ENCODE peak calls at places on chromosomes 1 and 21, in four cellular contexts. K is CD8-positive, alpha-beta T cell; S is CD4-positive, alpha-beta memory T cell; T is MM.1S. G is an unnamed sample.

GRCh38 chr21:33478858-33479678 is 706 bp downstream of the TMEM50B start:
- DNase-seq in K (peak), S (peak), T (peak), G (peak)

GRCh38 chr1:162023547-162024501 is at the start of gene OLFML2B:
- DNase-seq in K (peak), S (peak), T (peak), G (peak)

GRCh38 chr1:47942238-47942629 is 55.0 kb downstream of the TRABD2B start:
- DNase-seq in K (no peak), S (no peak), T (no peak), G (no peak)

GRCh38 chr21:44648557-44649311 is 2.5 kb downstream of the KRTAP10-11 start:
- DNase-seq in K (no peak), S (no peak), T (no peak), G (no peak)

GRCh38 chr1:149986486-149987296 is 23.8 kb downstream of the OTUD7B start:
- DNase-seq in K (no peak), S (no peak), T (no peak), G (no peak)

GRCh38 chr1:100928128-100928527 is 32.2 kb downstream of the SLC30A7 start:
- DNase-seq in K (no peak), S (no peak), T (no peak), G (no peak)

GRCh38 chr1:210123924-210124589 is 108.5 kb upstream of the SERTAD4 start:
- DNase-seq in K (no peak), S (no peak), T (no peak), G (no peak)

GRCh38 chr21:31606081-31606874 is 53.2 kb upstream of the SOD1 start:
- DNase-seq in K (no peak), S (no peak), T (no peak), G (no peak)

GRCh38 chr1:204483791-204484190 is 10.8 kb downstream of the PIK3C2B start:
- DNase-seq in K (no peak), S (no peak), T (no peak), G (no peak)

GRCh38 chr1:39526466-39527189 is 35.2 kb downstream of the BMP8A start:
- DNase-seq in K (no peak), S (no peak), T (no peak), G (no peak)

GRCh38 chr1:54229281-54229891 is 29.4 kb downstream of the MRPL37 start:
- DNase-seq in K (no peak), S (no peak), T (no peak), G (peak)

GRCh38 chr1:26287033-26287711 is 7.3 kb downstream of the SH3BGRL3 start:
- DNase-seq in K (peak), S (peak), T (peak), G (peak)

GRCh38 chr1:36257375-36257767 is 33.1 kb downstream of the THRAP3 start:
- DNase-seq in K (no peak), S (no peak), T (no peak), G (no peak)

GRCh38 chr1:115987623-115988022 is 11.3 kb downstream of the SLC22A15 start:
- DNase-seq in K (no peak), S (no peak), T (no peak), G (no peak)

GRCh38 chr1:47214554-47214953 is 17.5 kb downstream of the TAL1 start:
- DNase-seq in K (no peak), S (no peak), T (no peak), G (no peak)

GRCh38 chr1:66464802-66465201 is 69.2 kb upstream of the SGIP1 start:
- DNase-seq in K (no peak), S (no peak), T (no peak), G (no peak)

GRCh38 chr1:38962560-38962959 is 20.9 kb upstream of the RHBDL2 start:
- DNase-seq in K (no peak), S (no peak), T (no peak), G (no peak)

GRCh38 chr1:167360120-167360519 is 139.4 kb downstream of the POU2F1 start:
- DNase-seq in K (no peak), S (no peak), T (no peak), G (no peak)

GRCh38 chr1:230983811-230984210 is 4.9 kb downstream of the ARV1 start:
- DNase-seq in K (no peak), S (no peak), T (no peak), G (no peak)
- H3K27ac ChIP-seq in K (no peak), S (no peak), T (no peak), G (no peak)

GRCh38 chr21:38297871-38298270 is 41.1 kb downstream of the KCNJ15 start:
- DNase-seq in K (no peak), S (no peak), T (no peak), G (no peak)
- H3K27ac ChIP-seq in K (no peak), S (no peak), T (no peak), G (no peak)

GRCh38 chr1:211328084-211328694 is 1.6 kb downstream of the TRAF5 start:
- DNase-seq in K (no peak), S (no peak), T (no peak), G (no peak)
- H3K27ac ChIP-seq in K (peak), S (peak), T (no peak), G (no peak)

GRCh38 chr1:234875953-234876814 is 252.5 kb downstream of the TOMM20 start:
- DNase-seq in K (no peak), S (no peak), T (no peak), G (no peak)
- H3K27ac ChIP-seq in K (no peak), S (no peak), T (no peak), G (no peak)

G was measured in DND-41.